ENCODE peak calls at places on chromosomes 12 and 14, in five cellular contexts. U is tibial artery; C is breast epithelium; Y is activated naive CD8-positive, alpha-beta T cell treated with anti-CD3 and anti-CD28 coated beads, Interleukin-2, amount 50 U/mL, for 24 hours; A is GM23248. H is an unnamed sample.

GRCh38 chr12:123102381-123102780 is 48.5 kb downstream of the PITPNM2 start:
- DNase-seq in U (no peak), C (no peak), Y (no peak), A (no peak), H (no peak)

GRCh38 chr12:31922341-31923062 is 36.7 kb upstream of the RESF1 start:
- DNase-seq in U (no peak), C (no peak), Y (no peak), A (peak; percentile 8), H (no peak)

GRCh38 chr14:84792722-84793410 is 737.1 kb upstream of the FLRT2 start:
- DNase-seq in U (no peak), C (no peak), Y (no peak), A (no peak), H (no peak)

GRCh38 chr12:93167841-93168492 is 209.8 kb upstream of the NUDT4 start:
- DNase-seq in U (no peak), C (no peak), Y (peak; percentile 32), A (peak; percentile 38), H (no peak)

GRCh38 chr12:104280703-104281458 is 22.7 kb upstream of the EID3 start:
- DNase-seq in U (no peak), C (no peak), Y (no peak), A (peak; percentile 92), H (no peak)

GRCh38 chr12:103809154-103809553 is 31.9 kb downstream of the NT5DC3 start:
- DNase-seq in U (no peak), C (no peak), Y (no peak), A (no peak), H (no peak)

GRCh38 chr14:76918751-76919421 is 92.7 kb downstream of the LRRC74A start:
- DNase-seq in U (peak; percentile 100), C (peak; percentile 94), Y (peak; percentile 47), A (peak; percentile 99), H (peak; percentile 91)

GRCh38 chr12:28824849-28825248 is 324.2 kb upstream of the FAR2 start:
- DNase-seq in U (no peak), C (no peak), Y (no peak), A (no peak), H (no peak)

GRCh38 chr14:69354383-69355154 is 43.5 kb downstream of the ERH start:
- DNase-seq in U (no peak), C (no peak), Y (peak; percentile 72), A (no peak), H (no peak)

GRCh38 chr12:31729728-31730127 is 907 bp upstream of the AMN1 start:
- DNase-seq in U (no peak), C (no peak), Y (no peak), A (peak; percentile 11), H (no peak)

GRCh38 chr14:64714432-64715025 is 10.3 kb downstream of the PLEKHG3 start:
- DNase-seq in U (peak; percentile 39), C (no peak), Y (no peak), A (no peak), H (no peak)

GRCh38 chr14:81831128-81831815 is 297.6 kb upstream of the SEL1L start:
- DNase-seq in U (peak; percentile 69), C (peak; percentile 30), Y (no peak), A (no peak), H (no peak)

GRCh38 chr14:64623576-64624165 is 73.9 kb downstream of the PPP1R36 start:
- DNase-seq in U (no peak), C (no peak), Y (no peak), A (no peak), H (no peak)

GRCh38 chr14:90570463-90570860 is 173.6 kb downstream of the CALM1 start:
- DNase-seq in U (no peak), C (no peak), Y (no peak), A (no peak), H (no peak)

GRCh38 chr12:21456291-21456780 is 18.9 kb downstream of the PYROXD1 start:
- DNase-seq in U (no peak), C (no peak), Y (peak; percentile 33), A (peak; percentile 48), H (no peak)

GRCh38 chr14:50523271-50524041 is 8.9 kb downstream of the MAP4K5 start:
- DNase-seq in U (no peak), C (no peak), Y (no peak), A (no peak), H (no peak)

GRCh38 chr12:14946856-14947255 is 8.5 kb upstream of the ERP27 start:
- DNase-seq in U (no peak), C (no peak), Y (no peak), A (no peak), H (no peak)

GRCh38 chr12:95102916-95103671 is 29.7 kb upstream of the NR2C1 start:
- DNase-seq in U (no peak), C (no peak), Y (peak; percentile 8), A (peak; percentile 62), H (no peak)

GRCh38 chr12:74917743-74918142 is 291.9 kb downstream of the KCNC2 start:
- DNase-seq in U (no peak), C (no peak), Y (no peak), A (no peak), H (no peak)

GRCh38 chr14:70354204-70354603 is 5.3 kb downstream of the COX16 start:
- DNase-seq in U (no peak), C (no peak), Y (no peak), A (no peak), H (no peak)

GRCh38 chr12:56230449-56231183 is 765 bp downstream of the SLC39A5 start:
- DNase-seq in U (no peak), C (no peak), Y (no peak), A (no peak), H (no peak)

GRCh38 chr14:97367278-97367677 is 570.1 kb downstream of the VRK1 start:
- DNase-seq in U (no peak), C (no peak), Y (no peak), A (no peak), H (no peak)

GRCh38 chr14:92794547-92794941 is 439 bp downstream of the GOLGA5 start:
- DNase-seq in U (no peak), C (no peak), Y (peak; percentile 18), A (peak; percentile 57), H (no peak)

GRCh38 chr12:130127527-130127908 is 34.7 kb upstream of the FZD10 start:
- DNase-seq in U (peak; percentile 85), C (peak; percentile 46), Y (no peak), A (peak; percentile 32), H (no peak)

GRCh38 chr12:118625050-118625675 is 248.8 kb downstream of the SUDS3 start:
- DNase-seq in U (no peak), C (no peak), Y (no peak), A (no peak), H (no peak)

GRCh38 chr12:120737557-120738251 is 12.1 kb downstream of the ACADS start:
- DNase-seq in U (no peak), C (no peak), Y (no peak), A (no peak), H (no peak)

GRCh38 chr12:65695077-65695865 is 129.0 kb upstream of the HMGA2 start:
- DNase-seq in U (no peak), C (peak; percentile 45), Y (no peak), A (peak; percentile 96), H (no peak)

GRCh38 chr12:132154941-132155770 is 10.9 kb downstream of the NOC4L start:
- DNase-seq in U (no peak), C (no peak), Y (no peak), A (peak; percentile 30), H (no peak)

GRCh38 chr14:103546651-103547454 is 15.6 kb downstream of the BAG5 start:
- DNase-seq in U (peak; percentile 85), C (no peak), Y (peak; percentile 81), A (peak; percentile 59), H (no peak)

GRCh38 chr12:52401926-52402325 is 4.2 kb downstream of the KRT82 start:
- DNase-seq in U (no peak), C (no peak), Y (no peak), A (peak; percentile 54), H (no peak)

H was measured in ascending aorta.